ENCODE peak calls at places on chromosomes 3 and 15, in seven cellular contexts. Y, Z, W, J, S, B and G are unnamed samples.

GRCh38 chr15:89781891-89782618 is 5.9 kb downstream of the MESP2 start:
- DNase-seq in Y (no peak), Z (no peak), W (no peak), J (no peak), S (no peak), B (peak), G (peak)

GRCh38 chr3:141845407-141846049 is 30.9 kb upstream of the ATP1B3 start:
- DNase-seq in Y (no peak), Z (no peak), W (no peak), J (no peak), S (peak), B (no peak), G (no peak)

GRCh38 chr3:73786346-73786807 is 161.6 kb upstream of the PDZRN3 start:
- DNase-seq in Y (no peak), Z (no peak), W (no peak), J (peak), S (no peak), B (peak), G (no peak)

GRCh38 chr3:167012691-167013090 is 367.4 kb downstream of the ZBBX start:
- DNase-seq in Y (no peak), Z (no peak), W (no peak), J (no peak), S (no peak), B (no peak), G (no peak)

GRCh38 chr3:76043746-76044145 is 258.4 kb upstream of the ZNF717 start:
- DNase-seq in Y (no peak), Z (no peak), W (no peak), J (no peak), S (no peak), B (no peak), G (no peak)

GRCh38 chr15:62469478-62469873 is 304.4 kb upstream of the C2CD4B start:
- DNase-seq in Y (no peak), Z (no peak), W (no peak), J (no peak), S (no peak), B (no peak), G (no peak)

GRCh38 chr3:160180581-160181216 is 44.5 kb upstream of the C3orf80 start:
- DNase-seq in Y (no peak), Z (no peak), W (no peak), J (no peak), S (no peak), B (peak), G (peak)

GRCh38 chr3:126765187-126766069 is 61.4 kb downstream of the CHCHD6 start:
- DNase-seq in Y (no peak), Z (no peak), W (no peak), J (no peak), S (no peak), B (no peak), G (no peak)

GRCh38 chr3:87924485-87924884 is 134.3 kb downstream of the CGGBP1 start:
- DNase-seq in Y (no peak), Z (no peak), W (no peak), J (no peak), S (no peak), B (no peak), G (no peak)

GRCh38 chr3:40181182-40181581 is 128.3 kb upstream of the EIF1B start:
- DNase-seq in Y (no peak), Z (no peak), W (no peak), J (no peak), S (no peak), B (no peak), G (no peak)

GRCh38 chr3:177157492-177157891 is 39.8 kb downstream of the TBL1XR1 start:
- DNase-seq in Y (no peak), Z (no peak), W (no peak), J (no peak), S (no peak), B (no peak), G (no peak)

GRCh38 chr3:155360281-155360680 is 66.8 kb upstream of the STRIT1 start:
- DNase-seq in Y (no peak), Z (no peak), W (no peak), J (no peak), S (no peak), B (no peak), G (no peak)

GRCh38 chr15:60584355-60585023 is 105.5 kb upstream of the ICE2 start:
- DNase-seq in Y (no peak), Z (peak), W (no peak), J (no peak), S (no peak), B (no peak), G (no peak)

GRCh38 chr15:58988011-58988785 is 735 bp downstream of the RNF111 start:
- DNase-seq in Y (no peak), Z (peak), W (peak), J (no peak), S (peak), B (peak), G (peak)

GRCh38 chr15:76776969-76777368 is 128.2 kb downstream of the SCAPER start:
- DNase-seq in Y (no peak), Z (no peak), W (no peak), J (no peak), S (no peak), B (no peak), G (no peak)

GRCh38 chr15:70050970-70051369 is 46.7 kb downstream of the TLE3 start:
- DNase-seq in Y (no peak), Z (no peak), W (no peak), J (no peak), S (no peak), B (no peak), G (no peak)

GRCh38 chr15:43911235-43911661 is 84.4 kb downstream of the WDR76 start:
- DNase-seq in Y (no peak), Z (no peak), W (no peak), J (peak), S (no peak), B (peak), G (peak)

GRCh38 chr3:71726106-71726505 is 904 bp upstream of the EIF4E3 start:
- DNase-seq in Y (no peak), Z (peak), W (no peak), J (no peak), S (peak), B (no peak), G (no peak)

GRCh38 chr3:111691293-111691909 is 96.3 kb upstream of the ZBED2 start:
- DNase-seq in Y (no peak), Z (no peak), W (no peak), J (peak), S (no peak), B (peak), G (no peak)

GRCh38 chr3:107431298-107432012 is 54.2 kb downstream of the CCDC54 start:
- DNase-seq in Y (no peak), Z (peak), W (no peak), J (no peak), S (peak), B (peak), G (peak)

GRCh38 chr15:101062471-101063171 is 143.5 kb downstream of the LRRK1 start:
- DNase-seq in Y (no peak), Z (no peak), W (no peak), J (no peak), S (no peak), B (no peak), G (no peak)

GRCh38 chr15:69357773-69358765 is 56.1 kb upstream of the KIF23 start:
- DNase-seq in Y (no peak), Z (no peak), W (no peak), J (no peak), S (no peak), B (peak), G (no peak)

GRCh38 chr3:149368850-149369497 is 8.5 kb downstream of the TM4SF1 start:
- DNase-seq in Y (no peak), Z (no peak), W (no peak), J (no peak), S (no peak), B (no peak), G (no peak)

GRCh38 chr3:98806583-98806982 is 43.4 kb downstream of the ST3GAL6 start:
- DNase-seq in Y (no peak), Z (no peak), W (no peak), J (no peak), S (no peak), B (no peak), G (no peak)

GRCh38 chr3:49906004-49906860 is 2.6 kb upstream of the MST1R start:
- DNase-seq in Y (no peak), Z (peak), W (peak), J (peak), S (peak), B (peak), G (peak)

GRCh38 chr3:177622982-177623617 is 425.8 kb upstream of the TBL1XR1 start:
- DNase-seq in Y (no peak), Z (no peak), W (no peak), J (no peak), S (no peak), B (no peak), G (no peak)

GRCh38 chr15:78109156-78109555 is 16.8 kb downstream of the SH2D7 start:
- DNase-seq in Y (no peak), Z (no peak), W (no peak), J (no peak), S (no peak), B (no peak), G (no peak)

GRCh38 chr3:13110678-13111116 is 37.5 kb upstream of the IQSEC1 start:
- DNase-seq in Y (no peak), Z (peak), W (no peak), J (no peak), S (peak), B (no peak), G (peak)

GRCh38 chr15:62889734-62890505 is 152.6 kb upstream of the TPM1 start:
- DNase-seq in Y (no peak), Z (no peak), W (no peak), J (peak), S (no peak), B (no peak), G (no peak)

GRCh38 chr15:69876030-69876429 is 221.7 kb downstream of the TLE3 start:
- DNase-seq in Y (no peak), Z (no peak), W (no peak), J (no peak), S (no peak), B (no peak), G (no peak)

GRCh38 chr15:74333662-74334061 is 33.8 kb downstream of the CYP11A1 start:
- DNase-seq in Y (no peak), Z (no peak), W (no peak), J (no peak), S (no peak), B (no peak), G (no peak)

GRCh38 chr15:72146934-72147333 is 28.7 kb downstream of the SENP8 start:
- DNase-seq in Y (no peak), Z (no peak), W (no peak), J (no peak), S (no peak), B (no peak), G (no peak)

GRCh38 chr15:84588053-84588874 is 12.5 kb upstream of the ZSCAN2 start:
- DNase-seq in Y (peak), Z (peak), W (peak), J (no peak), S (peak), B (peak), G (peak)

GRCh38 chr3:89690649-89691048 is 583.2 kb downstream of the EPHA3 start:
- DNase-seq in Y (no peak), Z (no peak), W (no peak), J (no peak), S (no peak), B (no peak), G (no peak)